ENCODE peak calls at places on chromosome X, in five cellular contexts. H, A, G, B and V are unnamed samples.

GRCh38 chrX:77597511-77597910 is 150.3 kb downstream of the FGF16 start:
- DNase-seq in A (no peak), H (no peak), G (no peak), B (peak), V (no peak)

GRCh38 chrX:71143508-71143907 is 1.1 kb upstream of the NLGN3 start:
- DNase-seq in A (no peak), B (peak), H (no peak), G (no peak), V (no peak)

GRCh38 chrX:22159071-22159470 is 113.6 kb upstream of the CBLL2 start:
- DNase-seq in B (peak), H (no peak), A (no peak), G (no peak), V (no peak)

GRCh38 chrX:48511561-48511960 is 2.8 kb downstream of the PORCN start:
- DNase-seq in B (no peak), G (no peak), A (no peak), H (no peak), V (no peak)

GRCh38 chrX:125378205-125378604 is 58.5 kb downstream of the TEX13C start:
- DNase-seq in H (no peak), A (no peak), G (no peak), B (no peak), V (no peak)

GRCh38 chrX:68695206-68695845 is 47.9 kb downstream of the STARD8 start:
- DNase-seq in A (no peak), G (no peak), B (no peak), H (no peak), V (no peak)

GRCh38 chrX:30887721-30888120 is 1.3 kb downstream of the TAB3 start:
- DNase-seq in H (no peak), B (no peak), G (no peak), A (no peak), V (no peak)

GRCh38 chrX:64192673-64193072 is 12.8 kb downstream of the AMER1 start:
- DNase-seq in G (no peak), A (no peak), H (no peak), B (no peak), V (no peak)

GRCh38 chrX:63513825-63514574 is 162.9 kb upstream of the SPIN4 start:
- DNase-seq in B (peak), G (peak), A (peak), H (no peak), V (peak)

GRCh38 chrX:109997786-109998452 is 5.0 kb upstream of the TMEM164 start:
- DNase-seq in B (no peak), G (no peak), A (no peak), H (no peak), V (no peak)

GRCh38 chrX:13101439-13102139 is 57.2 kb upstream of the FAM9C start:
- DNase-seq in A (peak), H (peak), G (peak), B (peak), V (peak)

GRCh38 chrX:104482757-104483156 is 83.2 kb upstream of the IL1RAPL2 start:
- DNase-seq in H (no peak), G (no peak), A (no peak), B (peak), V (no peak)

GRCh38 chrX:16445166-16445752 is 204.7 kb upstream of the S100G start:
- DNase-seq in B (peak), G (no peak), A (no peak), H (peak), V (no peak)

GRCh38 chrX:32448320-32448719 is 763.0 kb downstream of the DMD start:
- DNase-seq in B (no peak), A (no peak), G (no peak), H (no peak), V (no peak)